ENCODE peak calls at places on chromosomes 2 and 18, in ten cellular contexts. H is uterus, U is NB4, C is upper lobe of left lung, O is body of pancreas, Z is H54, V is prostate gland, F is spleen, E is HCT116, L is stomach. I is an unnamed sample.

GRCh38 chr2:74399785-74400184 is 19.7 kb upstream of the DCTN1 start:
- DNase-seq in U (peak), H (no peak), C (no peak), V (no peak), Z (no peak), E (peak), F (no peak), L (no peak), O (no peak), I (peak)

GRCh38 chr2:145710303-145710702 is 1190.4 kb upstream of the ZEB2 start:
- DNase-seq in O (no peak), L (no peak), F (no peak), E (no peak), V (no peak), C (no peak), H (no peak), Z (no peak), U (no peak), I (no peak)

GRCh38 chr2:31188141-31188540 is 29.2 kb downstream of the CAPN14 start:
- DNase-seq in U (no peak), F (no peak), E (no peak), C (no peak), H (no peak), O (no peak), V (peak), L (no peak), Z (no peak), I (no peak)

GRCh38 chr2:31980674-31981356 is 30.0 kb downstream of the MEMO1 start:
- DNase-seq in L (no peak), Z (peak), C (no peak), F (no peak), E (no peak), H (no peak), O (peak), V (no peak), U (peak), I (peak)

GRCh38 chr2:219369447-219369861 is 18.3 kb downstream of the DNPEP start:
- DNase-seq in E (no peak), C (peak), U (no peak), Z (no peak), F (no peak), V (peak), L (peak), O (peak), H (peak), I (no peak)

GRCh38 chr2:216693414-216694100 is 1.8 kb downstream of the IGFBP5 start:
- DNase-seq in O (no peak), H (no peak), C (no peak), F (no peak), Z (no peak), E (no peak), V (no peak), L (no peak), U (no peak), I (no peak)

GRCh38 chr2:1538663-1539062 is 125.4 kb downstream of the TPO start:
- DNase-seq in C (no peak), H (no peak), F (no peak), V (no peak), O (peak), L (no peak), U (peak), E (peak), Z (no peak), I (no peak)

GRCh38 chr2:111094686-111095085 is 26.0 kb upstream of the BCL2L11 start:
- DNase-seq in U (no peak), L (no peak), E (no peak), V (no peak), O (no peak), H (no peak), F (no peak), Z (no peak), C (no peak), I (no peak)

GRCh38 chr2:119028327-119029174 is 86.6 kb downstream of the MARCO start:
- DNase-seq in E (peak), F (no peak), Z (peak), O (peak), C (peak), H (no peak), V (peak), L (peak), U (peak), I (no peak)

GRCh38 chr2:54279385-54279784 is 23.4 kb upstream of the TSPYL6 start:
- DNase-seq in U (no peak), E (no peak), H (no peak), Z (no peak), C (no peak), V (no peak), F (no peak), O (no peak), L (no peak), I (no peak)

GRCh38 chr2:234947556-234947955 is 4.3 kb upstream of the SH3BP4 start:
- DNase-seq in V (no peak), L (no peak), E (no peak), F (no peak), Z (no peak), O (no peak), C (no peak), U (no peak), H (no peak), I (no peak)

GRCh38 chr18:51603551-51603950 is 406.1 kb upstream of the MEX3C start:
- DNase-seq in F (no peak), L (no peak), H (no peak), O (no peak), E (no peak), C (no peak), U (no peak), Z (no peak), V (no peak), I (no peak)

GRCh38 chr2:174778479-174778962 is 14.2 kb upstream of the CHRNA1 start:
- DNase-seq in H (peak), L (no peak), V (no peak), U (peak), O (peak), Z (no peak), E (no peak), C (peak), F (peak), I (no peak)

GRCh38 chr18:9808530-9809241 is 77.1 kb upstream of the TXNDC2 start:
- DNase-seq in V (peak), L (no peak), C (no peak), Z (no peak), U (no peak), O (peak), H (no peak), E (no peak), F (no peak), I (no peak)

GRCh38 chr2:35503738-35504160 is 851.8 kb upstream of the CRIM1 start:
- DNase-seq in L (no peak), U (no peak), O (no peak), E (no peak), H (no peak), Z (no peak), C (no peak), V (no peak), F (no peak), I (no peak)

GRCh38 chr2:106272202-106272807 is 78.2 kb upstream of the UXS1 start:
- DNase-seq in C (peak), O (peak), H (no peak), U (peak), L (no peak), F (no peak), E (no peak), V (no peak), Z (no peak), I (no peak)

GRCh38 chr2:111050701-111051376 is 69.9 kb upstream of the BCL2L11 start:
- DNase-seq in U (no peak), C (no peak), L (no peak), V (no peak), O (no peak), F (no peak), H (no peak), E (no peak), Z (no peak), I (no peak)

GRCh38 chr18:43692291-43692690 is 415.0 kb upstream of the SYT4 start:
- DNase-seq in Z (no peak), L (no peak), E (no peak), F (no peak), V (no peak), H (no peak), O (no peak), C (no peak), U (no peak), I (no peak)

DNA sequence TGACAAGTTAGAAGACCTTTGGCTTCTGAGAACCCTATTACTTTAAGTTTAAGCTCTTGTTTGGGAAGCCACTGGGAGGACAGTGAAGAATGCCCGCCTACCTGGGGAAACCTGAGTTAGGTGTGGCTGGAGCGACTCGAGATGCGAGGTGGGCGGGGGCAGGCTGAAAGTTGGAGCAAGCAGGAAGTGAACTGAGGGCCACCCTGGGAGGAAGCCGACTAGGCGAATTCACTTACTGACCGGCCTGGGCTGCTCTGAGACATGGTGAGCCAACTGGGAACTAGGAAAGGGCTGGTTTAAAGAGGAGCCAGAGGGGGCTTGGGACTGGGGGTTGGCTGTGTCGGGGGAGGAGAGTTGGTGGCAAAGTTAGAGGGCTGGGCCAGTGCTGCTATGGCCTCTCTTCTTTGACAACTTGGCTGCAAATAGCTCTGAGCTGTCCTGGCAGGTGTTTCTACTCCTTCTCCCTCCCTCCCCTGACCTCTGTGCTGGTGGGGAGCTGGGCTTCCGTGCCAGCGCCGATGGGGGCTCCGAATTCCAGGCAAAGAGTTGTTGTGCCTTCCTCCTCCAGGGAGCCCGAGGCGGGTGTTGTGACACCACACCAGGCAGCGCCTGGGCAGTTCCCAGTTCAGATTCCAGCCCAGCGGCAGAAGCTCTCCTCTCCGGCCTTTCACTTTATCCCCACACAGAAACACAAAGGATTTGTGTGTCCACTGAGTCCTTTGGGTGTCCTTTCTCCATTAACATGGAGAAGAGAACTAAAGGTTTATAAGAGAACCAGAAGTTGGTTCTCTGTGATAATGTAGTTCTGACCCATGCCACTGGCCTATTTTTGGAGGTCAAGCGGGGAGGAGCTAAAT is at the start of gene VAMP8:
- DNase-seq in L (peak), E (peak), U (peak), V (peak), O (peak), C (peak), F (peak), H (no peak), Z (no peak), I (peak)
- TF ChIP-seq POLR2A in L (no peak), E (peak), U (peak), V (peak), O (no peak), C (peak), F (no peak), H (no peak), Z (no peak), I (peak)

GRCh38 chr2:64606495-64607363 is 47.0 kb downstream of the SERTAD2 start:
- DNase-seq in U (peak), O (peak), C (peak), E (no peak), H (peak), L (peak), Z (no peak), V (peak), F (peak), I (peak)

GRCh38 chr2:64607381-64607780 is 46.3 kb downstream of the SERTAD2 start:
- DNase-seq in L (no peak), H (no peak), F (no peak), O (no peak), Z (no peak), V (no peak), C (no peak), U (no peak), E (no peak), I (no peak)

GRCh38 chr2:64610456-64610855 is 43.3 kb downstream of the SERTAD2 start:
- DNase-seq in O (no peak), C (no peak), E (no peak), F (no peak), Z (no peak), V (no peak), U (no peak), H (no peak), L (no peak), I (no peak)

GRCh38 chr2:64608867-64609228 is 44.9 kb downstream of the SERTAD2 start:
- DNase-seq in L (no peak), F (no peak), H (no peak), C (no peak), O (no peak), V (no peak), E (no peak), U (peak), Z (no peak), I (no peak)

DNA sequence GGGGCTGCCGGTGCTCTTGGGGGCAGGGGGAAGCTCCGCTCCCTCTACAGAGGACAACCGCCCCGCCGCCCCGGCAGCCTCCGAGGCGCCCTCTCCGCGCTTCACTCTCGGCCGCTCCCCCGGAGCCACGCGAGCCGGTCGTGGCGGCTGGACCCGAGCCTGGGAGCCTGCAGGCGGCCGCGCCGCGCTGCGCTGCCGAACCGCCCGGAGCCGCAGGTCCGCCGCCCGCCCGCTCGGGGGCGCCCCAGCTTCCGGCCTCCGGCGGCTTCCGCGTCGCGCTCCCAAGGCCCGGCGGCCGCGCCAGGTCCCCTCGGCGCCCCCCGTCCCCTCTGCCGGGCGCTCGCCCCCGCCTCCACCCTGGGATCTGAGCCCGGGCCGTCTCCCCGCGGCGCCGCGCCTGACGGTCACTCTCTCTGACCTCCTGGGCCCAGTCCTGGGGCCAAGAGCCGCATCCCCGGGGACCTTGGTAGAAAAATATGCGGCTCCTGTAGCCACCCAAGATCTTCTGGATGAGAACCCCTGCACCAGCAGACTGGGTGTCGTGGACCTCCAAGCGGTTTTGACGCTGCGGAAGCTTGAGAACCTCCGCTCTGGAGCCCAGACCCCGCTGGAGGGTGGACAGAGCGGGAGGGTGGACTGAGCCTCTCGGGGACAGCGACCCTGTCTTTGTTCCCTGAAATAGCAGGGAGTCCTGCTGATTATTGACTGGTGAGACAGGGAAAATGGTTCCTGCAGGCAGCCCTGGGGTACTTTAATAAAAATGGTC is 44.3 kb downstream of the SERTAD2 start:
- DNase-seq in F (peak), V (no peak), Z (no peak), O (peak), E (no peak), H (no peak), U (peak), L (peak), C (peak), I (peak)
- TF ChIP-seq POLR2A in F (no peak), V (no peak), Z (no peak), O (no peak), E (no peak), H (no peak), U (no peak), L (no peak), C (peak), I (peak)

GRCh38 chr2:130391872-130392670 is 36.2 kb downstream of the PTPN18 start:
- DNase-seq in H (no peak), O (no peak), U (no peak), E (no peak), Z (no peak), L (no peak), V (no peak), F (peak), C (no peak), I (no peak)

GRCh38 chr2:130389783-130390182 is 33.9 kb downstream of the PTPN18 start:
- DNase-seq in E (no peak), V (no peak), Z (no peak), H (no peak), U (no peak), O (no peak), L (no peak), C (no peak), F (no peak), I (no peak)

GRCh38 chr2:130389363-130389762 is 33.5 kb downstream of the PTPN18 start:
- DNase-seq in O (no peak), L (no peak), U (no peak), C (peak), E (no peak), F (no peak), V (no peak), Z (no peak), H (no peak), I (no peak)

GRCh38 chr2:130391058-130391871 is 35.4 kb downstream of the PTPN18 start:
- DNase-seq in E (peak), U (peak), O (peak), H (peak), V (peak), F (peak), L (peak), C (peak), Z (peak), I (peak)

GRCh38 chr2:130390460-130391057 is 34.7 kb downstream of the PTPN18 start:
- DNase-seq in O (peak), F (peak), C (peak), U (peak), L (peak), E (no peak), Z (no peak), V (peak), H (no peak), I (no peak)
- TF ChIP-seq POLR2A in O (peak), F (no peak), C (no peak), U (no peak), L (no peak), E (no peak), Z (no peak), V (no peak), H (no peak), I (no peak)

GRCh38 chr2:64988420-64989125 is 626 bp upstream of the SLC1A4 start:
- DNase-seq in H (peak), F (peak), C (peak), L (peak), O (peak), Z (peak), E (peak), V (peak), U (peak), I (peak)
- TF ChIP-seq POLR2A in H (peak), F (no peak), C (peak), L (no peak), O (peak), Z (no peak), E (no peak), V (peak), U (peak), I (no peak)

DNA sequence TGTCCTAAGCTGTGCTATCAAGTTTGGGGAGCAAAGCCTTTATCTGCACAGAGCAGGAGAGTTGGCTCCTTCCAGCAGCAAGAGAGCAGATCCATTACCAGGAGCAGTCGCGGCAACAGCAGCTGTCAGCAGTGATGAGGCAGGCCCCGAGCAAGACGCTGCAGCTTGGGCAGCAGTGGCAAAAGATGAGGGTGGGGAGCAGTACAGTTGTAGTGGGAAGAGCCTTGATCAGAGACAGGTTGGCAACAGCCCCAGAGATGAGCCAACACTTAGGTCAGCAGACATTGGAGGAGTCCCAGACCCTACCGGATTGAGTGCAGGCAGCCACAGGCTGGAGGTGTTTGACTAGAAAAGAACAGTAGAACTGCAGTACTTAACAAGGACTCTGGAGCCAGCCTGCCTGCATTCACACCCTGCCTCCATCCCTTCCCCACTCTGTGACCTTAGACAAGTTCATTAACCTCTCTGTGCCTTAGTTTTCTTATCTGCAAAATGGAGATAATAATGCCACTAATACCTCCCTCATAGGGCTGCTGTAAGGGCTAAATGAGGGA is 117.1 kb upstream of the SERTAD2 start:
- DNase-seq in E (no peak), F (peak), U (no peak), H (peak), O (no peak), V (no peak), C (no peak), Z (peak), L (no peak), I (peak)
- TF ChIP-seq POLR2A in E (no peak), F (no peak), U (no peak), H (no peak), O (no peak), V (no peak), C (no peak), Z (no peak), L (no peak), I (no peak)

I was measured in erythroblast.